ENCODE peak calls at places on chromosomes 3 and 15, in four cellular contexts. K is Daoy; F is stimulated activated CD4-positive, alpha-beta T cell treated with anti-CD3 and anti-CD28 coated beads, Interleukin-4, amount 100 ng/mL, for 24 hours; S is T-helper 2 cell treated with Interferon-gamma antibody and Interleukin-4, amounts not matched to agents 5 μg/mL and 100 μg/mL, for 36 hours. D is an unnamed sample.

GRCh38 chr3:13524979-13525669 is 23.8 kb upstream of the FBLN2 start:
- DNase-seq in F (no peak), K (no peak), S (no peak), D (no peak)

GRCh38 chr3:11568503-11569155 is 75.1 kb downstream of the VGLL4 start:
- DNase-seq in F (no peak), S (no peak), K (peak; percentile 93), D (no peak)

GRCh38 chr3:14369675-14370669 is 32.4 kb upstream of the SLC6A6 start:
- DNase-seq in F (no peak), S (no peak), K (no peak), D (no peak)

GRCh38 chr15:51030649-51031316 is 63.9 kb downstream of the TNFAIP8L3 start:
- DNase-seq in S (no peak), K (peak; percentile 84), F (no peak), D (no peak)

GRCh38 chr3:108485146-108485545 is 25.2 kb downstream of the MYH15 start:
- DNase-seq in S (no peak), K (no peak), F (no peak), D (no peak)

GRCh38 chr3:178810173-178810572 is 261.4 kb downstream of the ZMAT3 start:
- DNase-seq in F (no peak), K (no peak), S (no peak), D (no peak)

GRCh38 chr15:101542306-101543025 is 53.0 kb upstream of the PCSK6 start:
- DNase-seq in F (no peak), S (no peak), K (no peak), D (no peak)

GRCh38 chr15:75112278-75112847 is 89.0 kb downstream of the PPCDC start:
- DNase-seq in F (no peak), K (no peak), S (no peak), D (no peak)

GRCh38 chr3:16476636-16477035 is 36.9 kb downstream of the RFTN1 start:
- DNase-seq in K (peak; percentile 85), S (no peak), F (no peak), D (peak; percentile 24)

GRCh38 chr15:50823281-50823680 is 57.8 kb upstream of the SPPL2A start:
- DNase-seq in F (no peak), K (no peak), S (no peak), D (no peak)

GRCh38 chr3:4736284-4736861 is 242.9 kb upstream of the BHLHE40 start:
- DNase-seq in S (no peak), K (no peak), F (no peak), D (no peak)

GRCh38 chr3:73074681-73075305 is 13.3 kb downstream of the EBLN2 start:
- DNase-seq in K (no peak), S (no peak), F (no peak), D (no peak)

GRCh38 chr3:190621209-190621608 is 107.3 kb downstream of the IL1RAP start:
- DNase-seq in S (no peak), K (no peak), F (no peak), D (no peak)

GRCh38 chr3:49534581-49535495 is 19.4 kb upstream of the BSN start:
- DNase-seq in K (no peak), S (no peak), F (no peak), D (no peak)

GRCh38 chr15:72800819-72801481 is 17.4 kb upstream of the ADPGK start:
- DNase-seq in K (no peak), S (no peak), F (no peak), D (no peak)

GRCh38 chr15:78618064-78618463 is 2.7 kb downstream of the CHRNA3 start:
- DNase-seq in S (no peak), F (no peak), K (no peak), D (no peak)

GRCh38 chr15:89496155-89497098 is at the start of gene RHCG:
- DNase-seq in K (peak; percentile 51), F (no peak), S (no peak), D (peak; percentile 21)

GRCh38 chr3:107525101-107525953 is 2.6 kb downstream of the BBX start:
- DNase-seq in K (peak; percentile 65), S (peak; percentile 4), F (peak; percentile 21), D (peak; percentile 42)

GRCh38 chr15:93118904-93119303 is 29.9 kb upstream of the RGMA start:
- DNase-seq in K (no peak), S (no peak), F (no peak), D (peak; percentile 11)

GRCh38 chr3:82178291-82178690 is 416.8 kb upstream of the GBE1 start:
- DNase-seq in K (no peak), F (no peak), S (no peak), D (no peak)

GRCh38 chr3:107206141-107206540 is 171.1 kb upstream of the CCDC54 start:
- DNase-seq in K (peak; percentile 65), S (no peak), F (no peak), D (no peak)

GRCh38 chr15:61049003-61049402 is 180.1 kb downstream of the RORA start:
- DNase-seq in K (no peak), S (no peak), F (no peak), D (no peak)

GRCh38 chr3:59759298-59760169 is 709.7 kb upstream of the CFAP20DC start:
- DNase-seq in K (peak; percentile 13), F (peak; percentile 52), S (peak; percentile 67), D (peak; percentile 73)

GRCh38 chr15:58182460-58183163 is 44.4 kb downstream of the AQP9 start:
- DNase-seq in F (peak; percentile 30), S (peak; percentile 15), K (peak; percentile 62), D (peak; percentile 39)

GRCh38 chr3:168996622-168997021 is 666.9 kb downstream of the MECOM start:
- DNase-seq in S (no peak), K (peak; percentile 34), F (no peak), D (no peak)

GRCh38 chr3:61805510-61806080 is 244.2 kb downstream of the PTPRG start:
- DNase-seq in K (peak; percentile 16), F (no peak), S (no peak), D (no peak)

GRCh38 chr3:185460719-185461350 is 38.0 kb downstream of the TMEM41A start:
- DNase-seq in S (no peak), K (no peak), F (no peak), D (no peak)

D was measured in activated CD4-positive, alpha-beta memory T cell treated with anti-CD3 and anti-CD28 coated beads for 36 hours.